ENCODE peak calls at places on chromosomes 7 and 10, in nine cellular contexts. N is esophagus squamous epithelium, K is gastrocnemius medialis, H is tibial nerve, D is Peyer's patch, S is A549, W is ovary, O is heart left ventricle, L is thyroid gland. X is an unnamed sample. For H3K4me1, the result is how much of the 10 kb centered on the place peaks cover.

GRCh38 chr7:45890902-45891461 is 2.7 kb downstream of the IGFBP1 start:
- DNase-seq in N (no peak), K (no peak), H (peak), D (no peak), S (no peak), W (no peak), O (no peak), L (no peak), X (no peak)

GRCh38 chr7:137576481-137576880 is 232.9 kb upstream of the PTN start:
- DNase-seq in N (no peak), K (no peak), H (no peak), D (no peak), S (no peak), W (no peak), O (no peak), L (no peak), X (no peak)

GRCh38 chr10:1609596-1609995 is 127.7 kb downstream of the ADARB2 start:
- DNase-seq in N (no peak), K (no peak), H (no peak), D (no peak), S (no peak), W (no peak), O (no peak), L (no peak), X (no peak)

GRCh38 chr7:131231381-131232220 is 96.1 kb upstream of the MKLN1 start:
- DNase-seq in N (no peak), K (no peak), H (peak), D (no peak), S (no peak), W (peak), O (peak), L (no peak), X (no peak)

GRCh38 chr7:149791411-149792219 is 18.2 kb upstream of the ZNF467 start:
- DNase-seq in N (no peak), K (no peak), H (no peak), D (no peak), S (no peak), W (no peak), O (no peak), L (no peak), X (no peak)

GRCh38 chr10:1402016-1402820 is 335.1 kb downstream of the ADARB2 start:
- DNase-seq in N (no peak), K (no peak), H (no peak), D (no peak), S (no peak), W (no peak), O (no peak), L (no peak), X (no peak)

GRCh38 chr10:104666106-104666505 is 25.0 kb downstream of the SORCS3 start:
- DNase-seq in N (no peak), K (no peak), H (no peak), D (no peak), S (no peak), W (no peak), O (no peak), L (no peak), X (no peak)

GRCh38 chr10:123287594-123288247 is 133.5 kb downstream of the BUB3 start:
- DNase-seq in N (no peak), K (no peak), H (no peak), D (no peak), S (peak), W (no peak), O (no peak), L (no peak), X (peak)

GRCh38 chr10:71854031-71854430 is 3.0 kb upstream of the PSAP start:
- DNase-seq in N (no peak), K (no peak), H (peak), D (no peak), S (no peak), W (no peak), O (no peak), L (peak), X (no peak)

GRCh38 chr10:60606343-60607080 is 171.8 kb upstream of the CDK1 start:
- DNase-seq in N (no peak), K (no peak), H (no peak), D (no peak), S (no peak), W (no peak), O (no peak), L (no peak), X (no peak)

GRCh38 chr10:94131885-94132284 is 138.2 kb downstream of the PLCE1 start:
- DNase-seq in N (no peak), K (no peak), H (no peak), D (no peak), S (no peak), W (no peak), O (no peak), L (no peak), X (no peak)

GRCh38 chr7:25597881-25598456 is 369.7 kb upstream of the NPVF start:
- DNase-seq in N (no peak), K (no peak), H (peak), D (no peak), S (no peak), W (no peak), O (no peak), L (no peak), X (peak)

GRCh38 chr7:5637415-5637814 is 144.0 kb downstream of the RNF216 start:
- DNase-seq in N (no peak), K (no peak), H (no peak), D (no peak), S (no peak), W (no peak), O (no peak), L (peak), X (no peak)

GRCh38 chr10:125156739-125157472 is 3.5 kb downstream of the CTBP2 start:
- DNase-seq in N (no peak), K (no peak), H (no peak), D (peak), S (no peak), W (no peak), O (no peak), L (no peak), X (peak)

GRCh38 chr10:13450078-13450477 is 78.7 kb downstream of the BEND7 start:
- DNase-seq in N (no peak), K (no peak), H (no peak), D (no peak), S (no peak), W (no peak), O (no peak), L (no peak), X (no peak)

GRCh38 chr7:94223375-94224084 is 171.2 kb upstream of the COL1A2 start:
- DNase-seq in N (no peak), K (no peak), H (no peak), D (no peak), S (peak), W (no peak), O (no peak), L (peak), X (no peak)

GRCh38 chr7:155188821-155189599 is 108.7 kb upstream of the INSIG1 start:
- DNase-seq in N (no peak), K (no peak), H (no peak), D (no peak), S (no peak), W (no peak), O (no peak), L (no peak), X (no peak)

GRCh38 chr10:120542591-120542990 is 85.6 kb downstream of the PLPP4 start:
- DNase-seq in N (no peak), K (no peak), H (no peak), D (no peak), S (no peak), W (no peak), O (no peak), L (no peak), X (no peak)

GRCh38 chr7:96973986-96974385 is 31.4 kb upstream of the DLX6 start:
- DNase-seq in N (no peak), K (no peak), H (no peak), D (no peak), S (no peak), W (no peak), O (no peak), L (no peak), X (no peak)

GRCh38 chr7:101817031-101817929 is at the start of gene CUX1:
- DNase-seq in N (no peak), K (no peak), H (no peak), D (peak), S (peak), W (peak), O (peak), L (peak), X (peak)

DNA sequence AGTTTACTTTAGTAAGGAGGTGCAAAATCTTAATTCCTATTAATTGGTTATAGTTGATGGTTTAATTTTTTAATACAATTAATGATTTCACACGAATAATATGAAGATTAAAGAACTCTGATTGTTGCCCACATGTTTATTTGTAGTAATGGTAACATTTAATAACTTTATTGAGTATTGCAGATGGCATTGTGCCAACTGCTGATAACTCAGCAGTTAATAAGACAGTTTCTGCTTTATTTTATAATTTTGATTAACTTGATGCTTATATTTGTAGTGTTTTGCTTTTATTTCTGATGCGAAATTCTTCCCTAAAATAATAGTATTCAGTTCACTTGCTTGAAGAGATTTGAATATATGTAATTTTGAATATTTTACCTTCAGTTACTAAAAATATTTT is 2.8 kb downstream of the DNAJB9 start:
- DNase-seq in N (no peak), K (no peak), H (no peak), D (no peak), S (no peak), W (no peak), O (no peak), L (no peak), X (no peak)
- H3K4me1 ChIP-seq in N (under half), K (under half), H (under half), D (under half), S (under half), W (under half), O (under half), L (under half), X (under half)

GRCh38 chr7:142933624-142934023 is at the start of gene TRPV5:
- DNase-seq in N (no peak), K (no peak), H (no peak), D (no peak), S (no peak), W (no peak), O (no peak), L (no peak), X (no peak)
- TF ChIP-seq CTCF in N (no peak), K (no peak), H (no peak), D (no peak), S (no peak), W (no peak), O (no peak), L (no peak), X (no peak)

GRCh38 chr7:99396914-99397631 is 11.3 kb downstream of the PDAP1 start:
- DNase-seq in N (no peak), K (no peak), H (no peak), D (no peak), S (no peak), W (no peak), O (no peak), L (no peak), X (no peak)

GRCh38 chr7:99399597-99399996 is 8.8 kb downstream of the PDAP1 start:
- DNase-seq in N (no peak), K (no peak), H (no peak), D (no peak), S (no peak), W (no peak), O (no peak), L (peak), X (no peak)

GRCh38 chr7:99395616-99396327 is 12.6 kb downstream of the PDAP1 start:
- DNase-seq in N (no peak), K (no peak), H (no peak), D (no peak), S (no peak), W (no peak), O (no peak), L (no peak), X (no peak)

GRCh38 chr7:99397632-99397983 is 10.8 kb downstream of the PDAP1 start:
- DNase-seq in N (no peak), K (no peak), H (no peak), D (no peak), S (no peak), W (no peak), O (no peak), L (no peak), X (no peak)

DNA sequence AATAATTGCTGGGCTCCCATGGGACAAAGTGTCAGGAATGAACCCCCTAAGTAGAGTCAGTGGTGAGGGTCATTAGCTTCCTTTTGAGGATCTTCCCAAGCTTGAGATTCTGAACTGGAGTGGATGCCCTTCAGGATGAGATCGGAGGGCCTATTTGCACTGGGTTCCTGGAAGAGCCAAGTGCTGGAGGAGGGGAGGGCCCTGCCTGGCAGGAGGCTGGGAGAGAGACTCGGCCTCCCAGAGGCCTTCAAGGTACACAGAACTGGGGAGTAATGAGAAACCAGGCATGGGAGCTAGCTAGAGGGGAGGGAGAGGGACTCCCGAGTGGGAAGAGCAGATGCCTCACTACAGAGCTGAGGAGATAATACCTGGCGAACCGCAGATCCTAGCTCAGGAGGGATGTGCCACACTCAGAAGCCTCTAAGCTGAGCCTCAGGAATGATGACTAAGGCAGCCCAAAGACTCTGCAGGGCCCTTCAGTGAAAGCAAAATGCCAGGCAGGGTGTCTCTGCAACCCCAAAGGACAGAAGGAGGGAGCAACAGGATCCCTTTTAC is 9.4 kb downstream of the PDAP1 start:
- DNase-seq in N (no peak), K (no peak), H (no peak), D (no peak), S (no peak), W (no peak), O (no peak), L (no peak), X (no peak)
- TF ChIP-seq POLR2A in N (no peak), K (no peak), H (no peak), D (no peak), S (no peak), W (no peak), O (no peak), L (no peak), X (no peak)

GRCh38 chr7:150973571-150974451 is 4.3 kb downstream of the KCNH2 start:
- DNase-seq in N (no peak), K (no peak), H (no peak), D (peak), S (no peak), W (no peak), O (no peak), L (no peak), X (no peak)
- H3K4me1 ChIP-seq in N (under half), K (under half), H (under half), D (half or more), S (under half), W (under half), O (under half), L (under half), X (under half)

GRCh38 chr10:73801253-73801590 is 10.2 kb downstream of the NDST2 start:
- DNase-seq in N (no peak), K (no peak), H (no peak), D (no peak), S (no peak), W (no peak), O (no peak), L (no peak), X (no peak)

GRCh38 chr10:73798927-73799563 is 12.4 kb downstream of the NDST2 start:
- DNase-seq in N (no peak), K (no peak), H (no peak), D (no peak), S (no peak), W (no peak), O (no peak), L (no peak), X (no peak)

GRCh38 chr10:73802276-73802991 is 9.0 kb downstream of the NDST2 start:
- DNase-seq in N (no peak), K (no peak), H (no peak), D (no peak), S (no peak), W (no peak), O (no peak), L (no peak), X (no peak)

GRCh38 chr10:73799899-73800559 is 11.4 kb downstream of the NDST2 start:
- DNase-seq in N (no peak), K (no peak), H (no peak), D (no peak), S (no peak), W (no peak), O (no peak), L (no peak), X (no peak)

DNA sequence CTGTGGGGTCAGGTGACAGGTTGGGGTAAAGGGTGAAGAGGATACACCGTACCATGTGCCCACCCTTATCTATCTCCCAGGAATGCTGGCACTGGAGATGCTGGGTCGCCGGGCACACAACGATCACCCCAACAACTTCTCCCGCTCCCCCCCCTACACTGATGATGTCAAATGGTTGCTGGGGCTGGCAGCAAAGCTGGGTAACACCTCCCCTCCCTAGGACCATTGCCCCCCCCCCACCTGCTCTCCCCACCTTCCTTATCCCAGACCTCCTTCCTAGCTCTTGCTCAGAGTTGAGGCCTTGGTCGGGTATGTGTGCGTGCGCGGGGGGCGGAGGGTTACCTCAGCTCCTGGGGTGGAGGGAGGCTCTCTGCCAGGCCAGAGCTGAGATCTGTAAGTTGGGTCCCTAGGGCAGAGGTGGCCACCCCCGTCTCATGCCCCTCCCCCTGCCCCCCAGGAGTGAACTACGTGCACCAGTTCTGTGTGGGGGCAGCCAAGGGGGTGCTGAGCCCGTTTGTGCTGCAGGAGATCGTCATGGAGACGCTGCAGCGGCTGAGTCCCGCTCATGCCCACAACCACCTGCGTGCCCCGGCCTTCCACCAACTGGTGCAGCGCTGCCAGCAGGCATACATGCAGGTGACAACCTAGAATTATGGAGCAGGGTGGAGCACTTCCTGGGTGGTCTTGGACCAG is 10.7 kb downstream of the NDST2 start:
- DNase-seq in N (no peak), K (no peak), H (no peak), D (no peak), S (no peak), W (no peak), O (no peak), L (no peak), X (no peak)
- TF ChIP-seq CTCF in N (no peak), K (no peak), H (no peak), D (no peak), S (no peak), W (no peak), O (no peak), L (no peak), X (no peak)

GRCh38 chr7:140060788-140061606 is 1.8 kb downstream of the PARP12 start:
- DNase-seq in N (no peak), K (peak), H (peak), D (no peak), S (no peak), W (peak), O (peak), L (peak), X (peak)
- TF ChIP-seq POLR2A in N (no peak), K (no peak), H (no peak), D (no peak), S (no peak), W (no peak), O (no peak), L (no peak), X (no peak)

DNA sequence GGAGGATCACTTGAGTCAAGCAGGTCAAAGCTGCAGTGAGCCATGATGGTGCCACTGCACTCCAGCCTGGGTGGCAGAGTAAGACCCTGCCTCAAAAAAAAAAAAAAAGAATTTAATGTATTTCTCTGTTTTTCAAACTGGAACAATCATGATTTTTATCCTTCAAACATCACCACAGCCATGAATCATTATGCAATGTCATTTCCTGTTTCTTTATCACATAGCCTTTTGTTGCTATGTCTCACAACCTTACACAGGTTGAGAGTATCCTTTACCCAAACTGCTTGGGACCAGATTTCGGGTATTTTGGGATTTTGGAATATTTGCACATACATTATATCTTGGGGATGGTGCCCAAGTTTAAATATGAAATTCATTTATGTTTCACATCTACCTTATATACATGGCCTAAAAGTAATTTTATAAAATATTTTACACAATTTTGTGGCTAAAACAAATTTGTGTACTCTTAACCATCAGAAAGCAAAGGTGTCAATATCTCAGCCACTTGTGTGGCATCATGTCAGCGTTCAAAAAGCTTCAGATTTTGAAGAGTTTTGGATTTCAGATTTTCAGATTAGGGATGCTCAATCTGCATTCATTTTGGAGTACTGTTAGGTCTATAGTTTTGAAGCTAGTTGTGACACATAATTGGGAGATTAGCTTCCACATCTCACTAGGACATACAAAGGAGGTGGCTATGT is 8.2 kb downstream of the NT5C3A start:
- DNase-seq in N (no peak), K (no peak), H (no peak), D (no peak), S (no peak), W (no peak), O (no peak), L (no peak), X (no peak)
- H3K4me1 ChIP-seq in N (under half), K (under half), H (under half), D (under half), S (under half), W (under half), O (under half), L (under half), X (under half)

DNA sequence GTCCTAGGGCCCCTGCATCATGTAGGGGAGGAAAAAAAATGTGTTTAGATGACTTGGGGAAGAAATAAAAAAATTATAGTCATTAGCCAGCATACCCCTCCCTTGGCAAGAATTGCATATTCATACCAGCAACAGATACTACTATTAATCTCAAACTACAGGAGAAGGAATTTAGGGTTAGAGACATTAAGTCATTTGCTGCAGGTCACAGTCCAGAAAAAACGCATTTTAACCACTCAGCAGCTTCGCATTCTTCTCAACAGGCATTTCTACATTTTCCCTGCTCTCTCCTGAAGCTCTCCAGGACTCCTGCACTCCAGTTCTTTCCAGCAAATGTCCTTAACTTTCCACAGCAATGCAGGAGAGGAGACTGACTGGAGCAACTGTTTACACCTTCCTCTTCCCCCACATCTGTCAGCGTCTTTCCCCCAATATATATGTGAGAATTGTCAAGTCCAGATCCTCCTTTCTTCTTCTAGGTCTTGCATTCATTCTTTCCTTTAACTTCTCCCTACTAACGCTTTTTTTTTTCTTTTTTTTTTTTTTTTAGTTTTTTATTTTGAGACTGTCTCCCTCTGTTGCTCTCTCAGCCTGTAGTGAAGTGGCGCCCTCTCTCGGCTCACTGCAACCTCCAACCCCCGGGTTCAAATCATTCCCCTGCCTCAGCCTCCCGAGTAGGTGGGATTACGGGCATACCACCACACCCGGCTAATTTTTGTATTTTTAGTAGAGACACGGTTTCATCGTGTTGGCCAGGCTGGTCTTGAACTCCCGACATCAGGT is 35.6 kb downstream of the PRPS1L1 start:
- DNase-seq in N (no peak), K (no peak), H (no peak), D (no peak), S (no peak), W (no peak), O (no peak), L (no peak), X (peak)
- TF ChIP-seq CTCF in N (no peak), K (peak), H (no peak), D (no peak), S (no peak), W (no peak), O (no peak), L (no peak), X (no peak)

X was measured in adrenal gland.